ENCODE peak calls at places on chromosomes 12 and 14, in five cellular contexts. N is Panc1; K is left ventricle myocardium superior; Y is gastroesophageal sphincter; Q is activated CD8-positive, alpha-beta T cell treated with anti-CD3 and anti-CD28 coated beads for 36 hours. W is an unnamed sample.

GRCh38 chr12:121144416-121144914 is 11.8 kb downstream of the P2RX7 start:
- ATAC-seq in Q (peak), N (no peak), K (peak), Y (peak), W (no peak)

GRCh38 chr12:29741342-29742241 is 42.1 kb downstream of the TMTC1 start:
- ATAC-seq in K (peak), Y (peak), Q (no peak), N (no peak), W (no peak)

GRCh38 chr14:102824832-102825231 is 47.6 kb downstream of the TRAF3 start:
- ATAC-seq in N (no peak), Y (no peak), K (peak), Q (no peak), W (peak)

GRCh38 chr12:25781223-25781622 is 177.3 kb upstream of the RASSF8 start:
- ATAC-seq in Q (no peak), K (no peak), Y (no peak), N (no peak), W (no peak)

GRCh38 chr12:122064034-122064777 is 14.3 kb upstream of the MLXIP start:
- ATAC-seq in K (peak), N (peak), Y (peak), Q (peak), W (peak)

GRCh38 chr12:105775351-105775750 is 363.4 kb downstream of the NUAK1 start:
- ATAC-seq in Q (no peak), N (no peak), K (peak), Y (no peak), W (peak)

GRCh38 chr12:57049890-57050289 is at the start of gene MYO1A:
- ATAC-seq in K (no peak), N (peak), Y (no peak), Q (no peak), W (peak)

GRCh38 chr14:85280074-85280473 is 249.9 kb upstream of the FLRT2 start:
- ATAC-seq in N (no peak), K (no peak), Y (no peak), Q (no peak), W (peak)

GRCh38 chr14:58864751-58865519 is 227.2 kb downstream of the DACT1 start:
- ATAC-seq in Q (no peak), N (no peak), Y (no peak), K (peak), W (peak)

GRCh38 chr12:46785413-46785812 is 40.4 kb downstream of the SLC38A4 start:
- ATAC-seq in N (no peak), Q (no peak), Y (no peak), K (no peak), W (no peak)

GRCh38 chr12:76895796-76896195 is 17.0 kb upstream of the CSRP2 start:
- ATAC-seq in Q (no peak), N (no peak), Y (no peak), K (no peak), W (no peak)

GRCh38 chr12:124015791-124016510 is 42.9 kb downstream of the ZNF664 start:
- ATAC-seq in N (no peak), Q (no peak), Y (no peak), K (no peak), W (no peak)

GRCh38 chr14:59262717-59263469 is 74.4 kb downstream of the DAAM1 start:
- ATAC-seq in Y (no peak), Q (no peak), N (no peak), K (peak), W (peak)

W was measured in SK-N-SH treated with all-trans-retinoic acid at 6 μM for 48 hours.